ENCODE peak calls at places on chromosome 12, in seven cellular contexts. One of them, this sample, is unnamed.

GRCh38 chr12:121217066-121217465 is 7.1 kb downstream of the P2RX4 start:
- DNase-seq in breast epithelium: no peak
- DNase-seq in pancreas: no peak
- DNase-seq in cardiac muscle cell: no peak
- DNase-seq in BJ: no peak
- DNase-seq in ovary: no peak
- DNase-seq in A549: peak
- DNase-seq in this sample: no peak

GRCh38 chr12:111393700-111394275 is 11.9 kb upstream of the SH2B3 start:
- DNase-seq in pancreas: no peak
- DNase-seq in breast epithelium: no peak
- DNase-seq in cardiac muscle cell: no peak
- DNase-seq in BJ: no peak
- DNase-seq in A549: no peak
- DNase-seq in ovary: no peak
- DNase-seq in this sample: no peak

GRCh38 chr12:58593557-58594304 is 326.6 kb downstream of the LRIG3 start:
- DNase-seq in breast epithelium: no peak
- DNase-seq in pancreas: no peak
- DNase-seq in A549: no peak
- DNase-seq in BJ: no peak
- DNase-seq in cardiac muscle cell: no peak
- DNase-seq in ovary: no peak
- DNase-seq in this sample: no peak

GRCh38 chr12:95802482-95803264 is 12.1 kb upstream of the NTN4 start:
- DNase-seq in A549: peak
- DNase-seq in cardiac muscle cell: no peak
- DNase-seq in breast epithelium: peak
- DNase-seq in ovary: no peak
- DNase-seq in pancreas: peak
- DNase-seq in BJ: peak
- DNase-seq in this sample: no peak

GRCh38 chr12:119729871-119730270 is 61.9 kb downstream of the PRKAB1 start:
- DNase-seq in breast epithelium: no peak
- DNase-seq in A549: no peak
- DNase-seq in ovary: no peak
- DNase-seq in cardiac muscle cell: no peak
- DNase-seq in pancreas: no peak
- DNase-seq in BJ: no peak
- DNase-seq in this sample: no peak

GRCh38 chr12:107666009-107666408 is 19.6 kb upstream of the PWP1 start:
- DNase-seq in BJ: no peak
- DNase-seq in A549: no peak
- DNase-seq in ovary: no peak
- DNase-seq in pancreas: no peak
- DNase-seq in breast epithelium: no peak
- DNase-seq in cardiac muscle cell: no peak
- DNase-seq in this sample: no peak

GRCh38 chr12:52832451-52832850 is 1.7 kb downstream of the KRT79 start:
- DNase-seq in A549: no peak
- DNase-seq in breast epithelium: no peak
- DNase-seq in cardiac muscle cell: no peak
- DNase-seq in pancreas: no peak
- DNase-seq in BJ: no peak
- DNase-seq in ovary: no peak
- DNase-seq in this sample: no peak

GRCh38 chr12:44143170-44143569 is 307.3 kb downstream of the TMEM117 start:
- DNase-seq in breast epithelium: no peak
- DNase-seq in BJ: no peak
- DNase-seq in A549: no peak
- DNase-seq in ovary: no peak
- DNase-seq in cardiac muscle cell: no peak
- DNase-seq in pancreas: no peak
- DNase-seq in this sample: no peak

GRCh38 chr12:90945070-90945649 is 9.8 kb downstream of the CCER1 start:
- DNase-seq in A549: peak
- DNase-seq in ovary: no peak
- DNase-seq in pancreas: no peak
- DNase-seq in cardiac muscle cell: peak
- DNase-seq in BJ: no peak
- DNase-seq in breast epithelium: no peak
- DNase-seq in this sample: no peak

GRCh38 chr12:11798856-11799530 is 149.5 kb downstream of the ETV6 start:
- DNase-seq in cardiac muscle cell: no peak
- DNase-seq in pancreas: no peak
- DNase-seq in ovary: no peak
- DNase-seq in BJ: peak
- DNase-seq in A549: no peak
- DNase-seq in breast epithelium: no peak
- DNase-seq in this sample: no peak

GRCh38 chr12:16224196-16224595 is 53.3 kb downstream of the SLC15A5 start:
- DNase-seq in A549: no peak
- DNase-seq in BJ: no peak
- DNase-seq in cardiac muscle cell: no peak
- DNase-seq in breast epithelium: no peak
- DNase-seq in ovary: no peak
- DNase-seq in pancreas: no peak
- DNase-seq in this sample: no peak

GRCh38 chr12:20105938-20106337 is 262.4 kb upstream of the PDE3A start:
- DNase-seq in cardiac muscle cell: no peak
- DNase-seq in ovary: no peak
- DNase-seq in BJ: no peak
- DNase-seq in A549: no peak
- DNase-seq in pancreas: no peak
- DNase-seq in breast epithelium: no peak
- DNase-seq in this sample: no peak

GRCh38 chr12:109517619-109518018 is 40.2 kb downstream of the UBE3B start:
- DNase-seq in pancreas: no peak
- DNase-seq in breast epithelium: no peak
- DNase-seq in ovary: no peak
- DNase-seq in A549: no peak
- DNase-seq in cardiac muscle cell: no peak
- DNase-seq in BJ: no peak
- DNase-seq in this sample: no peak

GRCh38 chr12:12443482-12443881 is 86.6 kb downstream of the BORCS5 start:
- DNase-seq in A549: no peak
- DNase-seq in BJ: no peak
- DNase-seq in ovary: peak
- DNase-seq in breast epithelium: peak
- DNase-seq in pancreas: no peak
- DNase-seq in cardiac muscle cell: no peak
- DNase-seq in this sample: no peak

GRCh38 chr12:8894378-8894777 is 19.9 kb upstream of the PHC1 start:
- DNase-seq in ovary: no peak
- DNase-seq in A549: no peak
- DNase-seq in breast epithelium: no peak
- DNase-seq in pancreas: no peak
- DNase-seq in cardiac muscle cell: no peak
- DNase-seq in BJ: no peak
- DNase-seq in this sample: no peak

GRCh38 chr12:53365245-53365904 is 14.6 kb upstream of the SP1 start:
- DNase-seq in A549: no peak
- DNase-seq in BJ: no peak
- DNase-seq in cardiac muscle cell: no peak
- DNase-seq in breast epithelium: no peak
- DNase-seq in ovary: no peak
- DNase-seq in pancreas: no peak
- DNase-seq in this sample: no peak

GRCh38 chr12:561908-562593 is 101.2 kb downstream of the NINJ2 start:
- DNase-seq in A549: no peak
- DNase-seq in cardiac muscle cell: no peak
- DNase-seq in BJ: no peak
- DNase-seq in pancreas: no peak
- DNase-seq in ovary: no peak
- DNase-seq in breast epithelium: no peak
- DNase-seq in this sample: no peak

GRCh38 chr12:46963977-46964376 is 115.4 kb upstream of the PCED1B start:
- DNase-seq in BJ: no peak
- DNase-seq in ovary: no peak
- DNase-seq in cardiac muscle cell: peak
- DNase-seq in A549: no peak
- DNase-seq in pancreas: peak
- DNase-seq in breast epithelium: peak
- DNase-seq in this sample: no peak

GRCh38 chr12:118190266-118190665 is 54.3 kb downstream of the PEBP1 start:
- DNase-seq in BJ: no peak
- DNase-seq in cardiac muscle cell: peak
- DNase-seq in ovary: no peak
- DNase-seq in pancreas: no peak
- DNase-seq in breast epithelium: no peak
- DNase-seq in A549: no peak
- DNase-seq in this sample: peak

GRCh38 chr12:84247931-84248330 is 664.7 kb downstream of the SLC6A15 start:
- DNase-seq in breast epithelium: no peak
- DNase-seq in A549: no peak
- DNase-seq in ovary: no peak
- DNase-seq in cardiac muscle cell: no peak
- DNase-seq in pancreas: no peak
- DNase-seq in BJ: no peak
- DNase-seq in this sample: no peak

GRCh38 chr12:3473844-3474243 is 17.2 kb upstream of the PRMT8 start:
- DNase-seq in ovary: no peak
- DNase-seq in breast epithelium: no peak
- DNase-seq in cardiac muscle cell: no peak
- DNase-seq in A549: no peak
- DNase-seq in BJ: no peak
- DNase-seq in pancreas: no peak
- DNase-seq in this sample: no peak

GRCh38 chr12:86666311-86666710 is 410.1 kb upstream of the MGAT4C start:
- DNase-seq in cardiac muscle cell: no peak
- DNase-seq in BJ: no peak
- DNase-seq in ovary: no peak
- DNase-seq in pancreas: no peak
- DNase-seq in breast epithelium: no peak
- DNase-seq in A549: no peak
- DNase-seq in this sample: no peak

GRCh38 chr12:10364839-10365681 is 24.8 kb downstream of the KLRK1 start:
- DNase-seq in cardiac muscle cell: peak
- DNase-seq in ovary: peak
- DNase-seq in BJ: no peak
- DNase-seq in A549: peak
- DNase-seq in pancreas: peak
- DNase-seq in breast epithelium: peak
- DNase-seq in this sample: no peak

GRCh38 chr12:72330784-72331183 is 58.6 kb downstream of the TRHDE start:
- DNase-seq in pancreas: no peak
- DNase-seq in ovary: no peak
- DNase-seq in cardiac muscle cell: no peak
- DNase-seq in breast epithelium: no peak
- DNase-seq in BJ: no peak
- DNase-seq in A549: no peak
- DNase-seq in this sample: no peak

GRCh38 chr12:131091413-131091975 is 137.8 kb downstream of the ADGRD1 start:
- DNase-seq in ovary: peak
- DNase-seq in pancreas: no peak
- DNase-seq in breast epithelium: no peak
- DNase-seq in A549: no peak
- DNase-seq in BJ: no peak
- DNase-seq in cardiac muscle cell: no peak
- DNase-seq in this sample: no peak

GRCh38 chr12:119695034-119695433 is 27.1 kb downstream of the PRKAB1 start:
- DNase-seq in ovary: no peak
- DNase-seq in pancreas: no peak
- DNase-seq in A549: peak
- DNase-seq in breast epithelium: no peak
- DNase-seq in cardiac muscle cell: peak
- DNase-seq in BJ: no peak
- DNase-seq in this sample: no peak

GRCh38 chr12:55499231-55499630 is 7.1 kb downstream of the OR6C68 start:
- DNase-seq in pancreas: no peak
- DNase-seq in BJ: no peak
- DNase-seq in A549: no peak
- DNase-seq in breast epithelium: no peak
- DNase-seq in ovary: no peak
- DNase-seq in cardiac muscle cell: no peak
- DNase-seq in this sample: no peak
- TF ChIP-seq CTCF in pancreas: no peak
- TF ChIP-seq CTCF in BJ: no peak
- TF ChIP-seq CTCF in A549: no peak
- TF ChIP-seq CTCF in breast epithelium: no peak
- TF ChIP-seq CTCF in ovary: no peak
- TF ChIP-seq CTCF in cardiac muscle cell: no peak
- TF ChIP-seq CTCF in this sample: no peak

DNA sequence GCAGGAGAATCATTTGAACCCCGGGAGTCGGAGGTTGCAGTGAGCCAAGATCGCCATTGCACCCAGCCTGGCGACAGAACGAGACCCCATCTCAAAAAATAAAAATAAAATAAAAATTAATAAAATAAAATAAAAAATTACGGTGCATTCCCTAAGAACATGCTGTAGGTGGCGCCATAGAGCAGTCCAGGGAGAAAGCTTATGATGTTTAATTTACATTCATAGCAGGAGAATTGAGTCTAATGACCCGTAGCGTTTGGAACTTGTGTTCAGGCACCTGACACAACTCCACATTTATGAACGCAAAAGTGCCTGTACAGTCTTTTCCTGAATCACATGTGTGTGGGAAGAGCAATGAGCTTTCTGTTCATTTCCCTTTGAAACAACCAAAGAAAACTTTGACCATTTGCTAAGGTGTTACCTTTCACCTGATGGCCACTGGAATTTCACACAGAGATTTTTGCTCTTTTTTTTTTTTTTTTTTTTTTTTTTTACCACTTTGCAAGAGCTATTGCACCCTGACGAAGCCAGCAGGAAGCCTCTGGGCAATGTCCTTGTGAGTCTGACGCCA is 60.6 kb upstream of the KCNA1 start:
- DNase-seq in cardiac muscle cell: peak
- DNase-seq in A549: peak
- DNase-seq in pancreas: peak
- DNase-seq in ovary: no peak
- DNase-seq in breast epithelium: no peak
- DNase-seq in BJ: no peak
- DNase-seq in this sample: peak
- TF ChIP-seq CTCF in cardiac muscle cell: peak
- TF ChIP-seq CTCF in A549: peak
- TF ChIP-seq CTCF in pancreas: peak
- TF ChIP-seq CTCF in ovary: no peak
- TF ChIP-seq CTCF in breast epithelium: no peak
- TF ChIP-seq CTCF in BJ: peak
- TF ChIP-seq CTCF in this sample: peak

DNA sequence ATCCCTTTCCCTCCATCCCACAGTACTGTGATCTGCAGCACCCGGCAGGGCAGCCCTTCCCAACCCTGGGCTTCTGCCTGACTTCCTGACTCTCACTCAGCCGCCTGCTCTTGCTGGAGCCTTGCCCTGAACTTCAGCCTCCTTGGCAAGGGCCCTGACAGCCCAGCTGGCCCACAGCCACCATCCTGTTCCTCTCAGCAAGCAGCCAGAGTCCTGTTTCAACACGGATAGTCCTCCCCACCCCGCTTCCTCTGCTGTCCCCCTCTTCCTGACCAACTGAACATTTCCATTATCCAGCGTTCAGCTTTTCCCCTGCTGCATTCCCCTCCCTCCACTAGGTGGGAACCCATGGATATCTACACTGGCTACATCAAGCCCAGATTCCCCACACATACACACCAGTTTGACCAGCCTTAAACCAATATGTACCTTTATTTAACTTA is 74.0 kb upstream of the MDM1 start:
- DNase-seq in pancreas: peak
- DNase-seq in BJ: peak
- DNase-seq in breast epithelium: peak
- DNase-seq in cardiac muscle cell: no peak
- DNase-seq in ovary: peak
- DNase-seq in A549: peak
- DNase-seq in this sample: no peak
- TF ChIP-seq CTCF in pancreas: peak
- TF ChIP-seq CTCF in BJ: peak
- TF ChIP-seq CTCF in breast epithelium: peak
- TF ChIP-seq CTCF in cardiac muscle cell: peak
- TF ChIP-seq CTCF in ovary: peak
- TF ChIP-seq CTCF in A549: no peak
- TF ChIP-seq CTCF in this sample: no peak

GRCh38 chr12:122867701-122868461 is 28.0 kb downstream of the VPS37B start:
- DNase-seq in ovary: no peak
- DNase-seq in breast epithelium: no peak
- DNase-seq in A549: peak
- DNase-seq in BJ: no peak
- DNase-seq in pancreas: peak
- DNase-seq in cardiac muscle cell: no peak
- DNase-seq in this sample: no peak
- TF ChIP-seq CTCF in ovary: no peak
- TF ChIP-seq CTCF in breast epithelium: no peak
- TF ChIP-seq CTCF in A549: peak
- TF ChIP-seq CTCF in BJ: no peak
- TF ChIP-seq CTCF in pancreas: peak
- TF ChIP-seq CTCF in cardiac muscle cell: peak
- TF ChIP-seq CTCF in this sample: peak